ENCODE peak calls at places on chromosomes 12 and 14, in nine cellular contexts. K, V, C, Y, M, R, N, T and Q are unnamed samples.

GRCh38 chr14:74682169-74682952 is 30.5 kb downstream of the AREL1 start:
- DNase-seq in K (no peak), V (no peak), C (no peak), Y (no peak), M (no peak), R (no peak), N (no peak), T (no peak), Q (no peak)

GRCh38 chr12:49428652-49429549 is 61.6 kb downstream of the SPATS2 start:
- DNase-seq in K (peak), V (peak), C (no peak), Y (no peak), M (peak), R (no peak), N (no peak), T (peak), Q (peak)

GRCh38 chr14:104698688-104699425 is 9.4 kb downstream of the INF2 start:
- DNase-seq in K (no peak), V (no peak), C (no peak), Y (no peak), M (no peak), R (no peak), N (no peak), T (no peak), Q (no peak)

GRCh38 chr14:104130974-104131651 is 7.3 kb upstream of the KIF26A start:
- DNase-seq in K (no peak), V (peak), C (no peak), Y (peak), M (peak), R (no peak), N (peak), T (peak), Q (no peak)

GRCh38 chr14:68193970-68194634 is 374.5 kb downstream of the RAD51B start:
- DNase-seq in K (no peak), V (no peak), C (no peak), Y (no peak), M (no peak), R (no peak), N (no peak), T (no peak), Q (no peak)

GRCh38 chr12:113097716-113098427 is 37.7 kb downstream of the RASAL1 start:
- DNase-seq in K (no peak), V (no peak), C (no peak), Y (no peak), M (peak), R (no peak), N (no peak), T (peak), Q (no peak)

GRCh38 chr12:123513805-123514204 is 19.7 kb downstream of the RILPL1 start:
- DNase-seq in K (no peak), V (no peak), C (no peak), Y (no peak), M (no peak), R (no peak), N (no peak), T (no peak), Q (peak)

GRCh38 chr12:51923506-51924365 is 16.4 kb downstream of the ACVRL1 start:
- DNase-seq in K (no peak), V (no peak), C (peak), Y (peak), M (peak), R (no peak), N (peak), T (peak), Q (peak)